ENCODE peak calls at places on chromosomes 6 and 20, in ten cellular contexts. I is lower lobe of right lung, T is psoas muscle, S is fibroblast of the aortic adventitia, Z is adrenal gland, K is GM23338, W is brain microvascular endothelial cell, C is MM.1S, V is A549, H is left lung. G is an unnamed sample.

GRCh38 chr6:816510-817084 is 123.7 kb upstream of the EXOC2 start:
- DNase-seq in S (no peak), C (no peak), Z (peak; percentile 2), W (no peak), V (no peak), T (no peak), I (peak; percentile 51), H (no peak), K (no peak), G (no peak)

GRCh38 chr6:36718560-36718959 is 20.9 kb downstream of the RAB44 start:
- DNase-seq in I (no peak), K (no peak), W (no peak), T (no peak), H (no peak), Z (no peak), S (no peak), C (no peak), V (no peak), G (no peak)

GRCh38 chr20:24503352-24503931 is 34.0 kb downstream of the SYNDIG1 start:
- DNase-seq in Z (peak; percentile 16), I (no peak), V (no peak), C (no peak), H (no peak), K (no peak), W (peak; percentile 32), S (peak; percentile 70), T (no peak), G (no peak)

GRCh38 chr6:19697744-19698290 is 139.4 kb upstream of the ID4 start:
- DNase-seq in S (peak; percentile 66), Z (no peak), H (no peak), C (peak; percentile 65), K (no peak), I (no peak), V (no peak), T (no peak), W (peak; percentile 91), G (no peak)

GRCh38 chr20:52993091-52993490 is 20.9 kb downstream of the TSHZ2 start:
- DNase-seq in Z (no peak), T (no peak), V (no peak), C (no peak), K (no peak), I (no peak), H (no peak), S (no peak), W (no peak), G (no peak)

GRCh38 chr6:113591896-113592827 is 265.0 kb upstream of the MARCKS start:
- DNase-seq in W (no peak), C (no peak), S (peak; percentile 57), Z (peak; percentile 22), V (no peak), I (no peak), T (no peak), H (no peak), K (peak; percentile 55), G (peak; percentile 32)

GRCh38 chr6:39137235-39137634 is 22.2 kb upstream of the SAYSD1 start:
- DNase-seq in V (no peak), I (no peak), Z (peak; percentile 26), W (peak; percentile 43), H (no peak), T (no peak), C (peak; percentile 60), K (peak; percentile 92), S (peak; percentile 66), G (peak; percentile 22)

GRCh38 chr6:143652840-143653239 is 24.9 kb upstream of the PHACTR2 start:
- DNase-seq in K (no peak), W (no peak), Z (no peak), V (no peak), I (no peak), H (no peak), C (no peak), T (no peak), S (no peak), G (no peak)

GRCh38 chr20:58597021-58597940 is 53.8 kb upstream of the STX16 start:
- DNase-seq in I (no peak), H (no peak), Z (no peak), S (peak; percentile 76), C (no peak), V (no peak), T (peak; percentile 41), W (no peak), K (no peak), G (no peak)

GRCh38 chr6:150937126-150937906 is 71.8 kb downstream of the MTHFD1L start:
- DNase-seq in Z (no peak), K (no peak), I (no peak), S (peak; percentile 78), H (no peak), W (no peak), C (no peak), V (no peak), T (peak; percentile 75), G (no peak)

GRCh38 chr6:20404641-20405032 is 3.0 kb downstream of the E2F3 start:
- DNase-seq in W (peak; percentile 79), S (peak; percentile 69), K (peak; percentile 88), T (no peak), C (peak; percentile 85), H (no peak), I (no peak), Z (peak; percentile 54), V (peak; percentile 57), G (peak; percentile 57)

GRCh38 chr6:686528-686927 is 6.4 kb downstream of the EXOC2 start:
- DNase-seq in C (no peak), V (no peak), I (no peak), T (no peak), W (no peak), Z (no peak), K (peak; percentile 53), S (no peak), H (no peak), G (no peak)

GRCh38 chr20:61927193-61927825 is 138.4 kb downstream of the TAF4 start:
- DNase-seq in T (no peak), V (no peak), K (no peak), C (no peak), Z (no peak), I (peak; percentile 32), W (no peak), S (no peak), H (peak; percentile 68), G (no peak)

GRCh38 chr20:47311967-47312681 is 44.4 kb downstream of the ZMYND8 start:
- DNase-seq in I (no peak), Z (no peak), W (no peak), K (no peak), T (no peak), H (no peak), V (no peak), C (no peak), S (no peak), G (no peak)

GRCh38 chr6:151014404-151015150 is 149.1 kb downstream of the MTHFD1L start:
- DNase-seq in W (peak; percentile 69), K (peak; percentile 84), H (peak; percentile 73), T (peak; percentile 42), S (peak; percentile 74), Z (peak; percentile 58), C (peak; percentile 42), V (peak; percentile 21), I (peak; percentile 68), G (peak; percentile 62)

GRCh38 chr20:54197621-54198604 is 10.0 kb upstream of the PFDN4 start:
- DNase-seq in I (no peak), V (peak; percentile 48), W (peak; percentile 46), C (peak; percentile 28), K (peak; percentile 45), T (no peak), Z (no peak), H (no peak), S (peak; percentile 72), G (no peak)

GRCh38 chr6:111088668-111089003 is 1.3 kb downstream of the SLC16A10 start:
- DNase-seq in H (no peak), I (no peak), V (no peak), S (no peak), Z (no peak), C (no peak), W (no peak), T (no peak), K (no peak), G (no peak)
- H3K4me3 ChIP-seq in H (peak overlapping the region; percentile 42), I (peak overlapping the region; percentile 66), V (peak overlapping the region; percentile 70), S (no peak overlapping the region), Z (peak overlapping the region; percentile 38), C (peak overlapping the region; percentile 91), W (no peak overlapping the region), T (peak overlapping the region; percentile 92), K (peak overlapping the region; percentile 78), G (peak overlapping the region; percentile 61)

DNA sequence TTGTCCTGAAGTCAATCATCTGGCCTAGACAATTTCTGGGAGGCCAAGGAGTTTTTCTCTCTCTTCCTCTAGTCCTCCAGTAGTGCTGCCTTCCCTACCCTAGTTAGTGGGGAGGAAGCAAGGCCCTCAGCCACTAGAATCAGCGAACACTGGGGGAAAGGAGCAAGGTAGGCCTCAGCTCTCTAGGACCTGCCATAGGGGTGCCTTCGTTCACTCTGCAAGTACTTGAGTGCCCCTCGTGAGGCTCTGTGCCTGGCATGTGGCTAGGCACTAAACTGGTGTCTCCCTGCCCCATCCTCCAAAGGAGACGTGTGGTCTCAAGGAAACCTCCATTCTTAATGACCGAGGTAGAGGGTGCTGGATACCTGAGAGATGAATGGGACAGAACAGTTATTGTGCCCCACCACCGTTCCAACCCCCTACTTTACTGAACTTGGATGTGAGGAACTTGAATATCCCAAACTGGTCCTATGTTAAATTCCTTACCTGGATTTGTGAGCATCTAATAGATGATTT is 1.1 kb downstream of the DEF6 start:
- DNase-seq in W (no peak), C (peak; percentile 30), H (no peak), S (no peak), T (no peak), Z (no peak), V (no peak), I (no peak), K (no peak), G (no peak)
- H3K4me3 ChIP-seq in W (no peak overlapping the region), C (peak overlapping the region; percentile 80), H (peak overlapping the region; percentile 23), S (no peak overlapping the region), T (peak overlapping the region; percentile 58), Z (no peak overlapping the region), V (no peak overlapping the region), I (peak overlapping the region; percentile 61), K (peak overlapping the region; percentile 50), G (peak overlapping the region; percentile 83)

DNA sequence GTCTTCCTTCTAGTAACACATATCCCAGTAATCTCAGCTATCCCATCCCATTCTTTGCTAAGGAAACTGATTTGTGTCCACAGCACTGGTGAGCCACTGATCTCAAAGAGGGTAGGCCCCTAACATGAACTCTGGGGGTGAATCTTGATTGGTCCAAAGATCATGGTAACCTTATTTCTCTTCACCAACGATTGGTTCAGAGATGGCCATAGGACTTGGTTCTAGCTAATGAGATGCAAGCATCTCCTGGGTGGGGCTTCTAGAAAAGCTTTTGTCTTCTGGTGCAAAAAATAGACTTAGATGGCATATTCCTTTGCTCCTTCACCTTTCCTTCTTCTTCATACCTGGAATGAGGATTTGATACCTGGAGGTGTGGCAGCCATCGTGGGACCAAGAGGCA is 43.8 kb upstream of the SIRPA start:
- DNase-seq in K (no peak), W (no peak), I (no peak), Z (no peak), T (no peak), H (no peak), C (no peak), S (no peak), V (no peak), G (no peak)
- H3K4me3 ChIP-seq in K (no peak overlapping the region), W (no peak overlapping the region), I (no peak overlapping the region), Z (no peak overlapping the region), T (no peak overlapping the region), H (no peak overlapping the region), C (no peak overlapping the region), S (no peak overlapping the region), V (no peak overlapping the region), G (no peak overlapping the region)

DNA sequence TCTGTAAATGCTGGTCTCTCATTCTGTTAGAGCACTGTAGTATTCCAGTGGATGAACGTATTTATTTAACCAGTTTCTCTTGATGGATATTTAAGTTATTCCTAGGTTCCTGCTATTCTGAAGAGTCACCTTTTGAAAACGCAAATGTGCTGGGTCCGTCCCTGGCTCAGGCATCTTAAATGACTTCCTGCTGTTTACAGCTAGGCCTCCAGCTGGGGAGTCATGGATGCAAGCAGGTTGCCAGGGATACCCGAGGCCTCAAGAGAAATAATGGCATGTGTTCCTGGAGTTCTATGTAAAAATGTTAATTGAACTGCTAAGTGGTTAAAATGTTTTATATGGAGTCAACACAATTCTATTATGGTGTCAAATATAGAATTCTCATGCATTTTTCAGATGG is 61.0 kb upstream of the TGM3 start:
- DNase-seq in S (no peak), W (no peak), C (no peak), K (peak; percentile 77), Z (no peak), T (no peak), V (no peak), I (no peak), H (no peak), G (no peak)
- H3K4me3 ChIP-seq in S (no peak overlapping the region), W (no peak overlapping the region), C (no peak overlapping the region), K (no peak overlapping the region), Z (no peak overlapping the region), T (no peak overlapping the region), V (no peak overlapping the region), I (no peak overlapping the region), H (no peak overlapping the region), G (no peak overlapping the region)